ENCODE peak calls at places on chromosomes 1 and 21, in four cellular contexts. F is endodermal cell, P is tibial artery, X is psoas muscle. O is an unnamed sample.

GRCh38 chr1:59669752-59670312 is 144.9 kb upstream of the HOOK1 start:
- DNase-seq in P (peak; percentile 73), X (peak; percentile 65), F (peak; percentile 70), O (peak; percentile 22)

GRCh38 chr21:46661211-46661625 is 25.7 kb downstream of the PRMT2 start:
- DNase-seq in F (peak; percentile 89), X (peak; percentile 61), P (peak; percentile 80), O (no peak)

GRCh38 chr21:43001316-43001715 is 27.0 kb downstream of the PKNOX1 start:
- DNase-seq in X (no peak), F (no peak), P (peak; percentile 77), O (no peak)

GRCh38 chr1:168362991-168363390 is 82.3 kb downstream of the TBX19 start:
- DNase-seq in X (no peak), F (no peak), P (no peak), O (peak; percentile 22)

GRCh38 chr1:154129392-154129970 is 25.4 kb downstream of the NUP210L start:
- DNase-seq in P (no peak), X (no peak), F (no peak), O (no peak)

GRCh38 chr1:40810915-40811314 is 27.3 kb downstream of the KCNQ4 start:
- DNase-seq in P (no peak), F (no peak), X (no peak), O (no peak)

GRCh38 chr1:3473381-3473844 is 18.9 kb downstream of the ARHGEF16 start:
- DNase-seq in P (no peak), F (no peak), X (no peak), O (no peak)

GRCh38 chr1:226608699-226609505 is 60.3 kb downstream of the STUM start:
- DNase-seq in P (peak; percentile 71), X (peak; percentile 63), F (peak; percentile 95), O (peak; percentile 41)

GRCh38 chr1:53899206-53899628 is 5.2 kb downstream of the DIO1 start:
- DNase-seq in X (peak; percentile 29), F (no peak), P (no peak), O (no peak)

GRCh38 chr21:18499761-18500376 is 96.3 kb upstream of the TMPRSS15 start:
- DNase-seq in X (no peak), P (no peak), F (peak; percentile 72), O (no peak)

GRCh38 chr1:104120488-104120887 is 370.8 kb downstream of the AMY1C start:
- DNase-seq in P (no peak), X (no peak), F (no peak), O (no peak)

GRCh38 chr1:32947669-32948068 is 16.9 kb downstream of the RNF19B start:
- DNase-seq in F (no peak), P (no peak), X (no peak), O (no peak)

GRCh38 chr1:231628207-231628876 is 1.8 kb downstream of the DISC1 start:
- DNase-seq in P (no peak), F (no peak), X (no peak), O (no peak)

GRCh38 chr1:246220495-246221065 is 286.5 kb downstream of the SMYD3 start:
- DNase-seq in X (no peak), F (no peak), P (no peak), O (no peak)

GRCh38 chr1:48246727-48247126 is 24.2 kb downstream of the SLC5A9 start:
- DNase-seq in X (peak; percentile 31), P (no peak), F (no peak), O (peak; percentile 29)

GRCh38 chr1:17011439-17012307 is at the start of gene ATP13A2:
- DNase-seq in F (peak; percentile 95), X (peak; percentile 82), P (peak; percentile 85), O (peak; percentile 75)

GRCh38 chr1:20478072-20478660 is 7.8 kb downstream of the CAMK2N1 start:
- DNase-seq in F (no peak), P (no peak), X (no peak), O (no peak)

GRCh38 chr1:88608139-88608943 is 75.7 kb upstream of the PKN2 start:
- DNase-seq in P (no peak), X (no peak), F (no peak), O (no peak)

DNA sequence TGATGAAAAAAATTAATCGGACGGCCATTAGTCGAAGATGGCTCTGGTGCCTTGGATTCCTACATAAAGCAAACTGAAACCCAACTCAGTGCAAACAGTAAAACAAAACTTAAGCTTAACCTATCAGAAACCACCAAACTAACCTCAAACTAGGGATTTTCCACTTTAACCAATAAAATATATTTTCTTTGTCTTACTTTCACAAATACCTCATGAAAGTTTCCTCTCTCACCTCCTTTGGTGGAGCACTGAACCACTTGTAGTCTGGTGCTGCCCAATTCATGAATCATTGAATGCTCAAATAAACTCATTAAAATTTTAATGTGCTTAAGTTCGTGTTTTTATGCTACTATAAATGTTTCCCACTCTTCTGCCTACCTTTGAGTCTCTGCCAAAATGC is 7.0 kb downstream of the ADORA3 start:
- DNase-seq in P (no peak), X (no peak), F (no peak), O (no peak)
- H3K4me1 ChIP-seq in P (no peaks in the 10 kb centered on the region), X (no peaks in the 10 kb centered on the region), F (no peaks in the 10 kb centered on the region), O (no peaks in the 10 kb centered on the region)

DNA sequence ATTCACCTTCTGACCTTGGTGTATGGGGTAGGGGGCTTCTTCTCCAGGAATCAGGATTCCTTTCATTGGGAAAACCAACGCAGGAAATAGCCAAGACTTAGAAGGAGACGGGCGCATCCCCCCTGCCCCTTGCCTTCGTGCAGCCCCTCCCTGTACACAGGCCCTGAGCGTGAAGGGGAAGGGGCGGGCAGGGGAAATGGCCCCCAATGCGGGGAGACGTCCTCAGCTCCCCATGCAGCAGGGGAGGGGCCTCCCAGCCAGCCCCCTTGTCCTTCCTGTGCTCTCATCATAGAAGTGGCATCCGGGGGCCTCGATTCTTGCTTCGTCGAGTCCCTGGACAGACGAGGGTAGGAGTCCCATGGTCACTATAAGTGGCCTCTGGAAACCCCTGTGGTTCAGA is 116.9 kb downstream of the AJAP1 start:
- DNase-seq in X (no peak), P (no peak), F (no peak), O (no peak)
- H3K4me3 ChIP-seq in X (no peak overlapping the region), P (no peak overlapping the region), F (no peak overlapping the region), O (no peak overlapping the region)

DNA sequence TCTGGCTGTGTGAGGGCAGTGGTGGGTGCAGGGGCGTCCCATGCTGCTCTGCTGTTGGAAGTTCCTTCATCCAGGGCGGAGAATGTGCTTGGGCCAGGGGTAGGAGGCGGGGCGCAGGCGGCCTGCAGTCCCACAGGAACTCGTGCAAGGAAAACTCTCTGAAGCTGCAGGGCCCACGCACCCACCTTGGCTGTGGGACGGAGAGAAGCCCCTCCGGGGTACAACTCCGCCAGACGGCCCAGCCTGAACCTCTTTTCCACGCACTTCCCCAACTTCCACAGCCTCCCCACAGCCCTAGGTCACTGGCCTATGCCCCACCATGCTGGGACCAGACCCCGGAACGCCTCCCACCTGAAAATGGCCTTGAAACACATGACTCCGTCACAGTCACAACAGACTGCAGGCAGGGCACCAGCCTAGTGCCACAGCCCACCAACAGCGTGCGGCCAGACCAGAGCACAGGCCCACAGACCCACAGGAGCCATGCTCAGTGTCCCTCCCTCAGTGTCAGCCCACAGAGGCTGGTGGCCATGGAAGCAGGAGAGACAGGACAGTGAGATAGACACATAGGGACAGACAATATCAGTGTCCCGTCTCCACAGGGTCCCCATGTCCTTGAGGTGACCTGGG is 47.8 kb downstream of the WNT9A start:
- DNase-seq in X (peak; percentile 4), F (peak; percentile 48), P (peak; percentile 37), O (no peak)
- H3K4me1 ChIP-seq in X (no peaks in the 10 kb centered on the region), F (no peaks in the 10 kb centered on the region), P (no peaks in the 10 kb centered on the region), O (no peaks in the 10 kb centered on the region)

GRCh38 chr1:39596163-39596562 is 19.6 kb upstream of the PABPC4 start:
- DNase-seq in X (no peak), P (no peak), F (no peak), O (no peak)
- H3K4me3 ChIP-seq in X (no peak overlapping the region), P (no peak overlapping the region), F (no peak overlapping the region), O (no peak overlapping the region)

GRCh38 chr1:56516539-56517252 is 62.7 kb downstream of the PLPP3 start:
- DNase-seq in F (peak; percentile 68), P (no peak), X (no peak), O (no peak)
- H3K4me1 ChIP-seq in F (no peaks in the 10 kb centered on the region), P (peaks cover 9% of the 10 kb centered on the region), X (peaks cover 7% of the 10 kb centered on the region), O (peaks cover 23% of the 10 kb centered on the region)

GRCh38 chr1:19080715-19081114 is 124.2 kb upstream of the IFFO2 start:
- DNase-seq in F (no peak), X (no peak), P (no peak), O (no peak)

GRCh38 chr1:19079983-19080472 is 123.6 kb upstream of the IFFO2 start:
- DNase-seq in F (no peak), X (no peak), P (no peak), O (no peak)

GRCh38 chr1:19079541-19079940 is 123.1 kb upstream of the IFFO2 start:
- DNase-seq in F (no peak), P (no peak), X (no peak), O (no peak)

GRCh38 chr1:19083081-19083480 is 126.6 kb upstream of the IFFO2 start:
- DNase-seq in F (no peak), X (no peak), P (no peak), O (no peak)

DNA sequence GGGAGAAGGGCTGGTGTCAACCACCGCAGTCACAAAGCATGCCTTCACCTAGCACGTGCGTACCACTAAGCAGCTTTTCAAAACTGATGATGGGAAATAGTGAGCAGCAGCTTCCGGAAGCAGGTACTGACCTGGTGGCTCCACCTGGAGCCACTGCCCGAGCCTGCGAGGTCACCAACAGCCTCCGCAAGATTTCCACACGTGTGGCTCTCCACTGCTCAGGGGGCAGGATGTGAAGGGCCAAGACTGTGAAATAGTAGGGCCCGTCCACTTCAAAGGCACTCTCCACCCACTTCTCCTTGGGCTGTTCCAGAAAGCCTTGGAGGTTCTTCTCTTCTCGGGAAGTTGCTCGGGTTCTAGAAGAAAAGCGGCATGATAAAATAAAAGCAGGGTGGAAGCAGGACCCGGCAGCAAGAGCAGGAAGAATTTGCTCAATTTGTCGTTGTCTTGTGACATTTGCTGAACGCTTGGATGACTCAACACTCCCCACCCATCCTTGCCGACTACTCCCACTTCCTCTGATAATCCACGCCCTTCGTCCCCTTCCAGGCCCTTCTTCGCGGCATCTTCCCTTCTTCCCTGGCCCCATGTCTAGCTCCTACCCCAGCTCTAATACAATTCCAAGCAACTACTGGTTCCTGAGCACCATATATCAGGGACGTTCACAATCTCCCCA is 124.9 kb upstream of the IFFO2 start:
- DNase-seq in F (no peak), X (peak; percentile 50), P (no peak), O (peak; percentile 20)
- H3K4me3 ChIP-seq in F (no peak overlapping the region), X (no peak overlapping the region), P (no peak overlapping the region), O (no peak overlapping the region)

DNA sequence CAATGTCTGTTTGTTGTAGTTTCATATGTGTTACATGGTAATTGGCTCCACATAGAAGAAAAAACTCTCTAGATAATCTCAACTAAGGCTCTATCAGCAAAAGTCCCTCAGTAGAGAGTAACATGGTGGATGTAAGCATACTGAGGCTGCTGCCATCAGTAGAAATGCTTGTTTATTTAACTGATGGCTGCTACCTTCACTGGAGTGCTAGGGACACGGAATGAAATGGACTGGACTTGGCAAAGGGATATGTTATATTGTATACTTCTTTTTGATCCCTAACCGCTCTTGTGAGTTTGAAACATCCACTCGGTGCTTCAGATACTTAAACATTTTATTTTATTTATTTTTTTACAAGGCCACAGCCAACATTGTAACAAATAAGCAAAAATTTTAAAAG is 143.0 kb downstream of the ZNF281 start:
- DNase-seq in F (no peak), P (no peak), X (no peak), O (no peak)
- H3K4me1 ChIP-seq in F (no peaks in the 10 kb centered on the region), P (no peaks in the 10 kb centered on the region), X (no peaks in the 10 kb centered on the region), O (no peaks in the 10 kb centered on the region)